ENCODE peak calls at places on chromosomes 3 and 15, in four cellular contexts. D, P, C and B are unnamed samples.

GRCh38 chr3:13650210-13651056 is 101.5 kb downstream of the FBLN2 start:
- DNase-seq in C (peak; percentile 96), D (peak; percentile 82), P (peak; percentile 46), B (peak; percentile 97)

GRCh38 chr3:140167600-140168281 is 232.8 kb downstream of the CLSTN2 start:
- DNase-seq in C (no peak), D (no peak), P (no peak), B (no peak)

GRCh38 chr3:31196881-31197364 is 302.5 kb upstream of the GADL1 start:
- DNase-seq in D (no peak), P (no peak), C (no peak), B (no peak)

GRCh38 chr3:112848196-112848595 is 1.5 kb upstream of the CD200R1L start:
- DNase-seq in C (no peak), P (no peak), D (no peak), B (no peak)

GRCh38 chr15:78033864-78034263 is 43.6 kb downstream of the TBC1D2B start:
- DNase-seq in P (no peak), C (no peak), D (no peak), B (no peak)

GRCh38 chr15:34837246-34838016 is 42.1 kb upstream of the ACTC1 start:
- DNase-seq in D (peak; percentile 55), P (no peak), C (peak; percentile 19), B (no peak)

GRCh38 chr15:47987908-47988532 is 132.8 kb upstream of the SLC24A5 start:
- DNase-seq in P (peak; percentile 35), C (no peak), D (peak; percentile 53), B (no peak)

GRCh38 chr3:129481783-129482332 is 41.8 kb downstream of the IFT122 start:
- DNase-seq in P (no peak), C (peak; percentile 24), D (no peak), B (no peak)

GRCh38 chr15:90603893-90604292 is 74.2 kb downstream of the CRTC3 start:
- DNase-seq in C (no peak), P (no peak), D (peak; percentile 47), B (no peak)

GRCh38 chr3:94063497-94064119 is 747 bp downstream of the NSUN3 start:
- DNase-seq in C (no peak), D (no peak), P (peak; percentile 12), B (no peak)

GRCh38 chr15:90610220-90610619 is 80.5 kb downstream of the CRTC3 start:
- DNase-seq in C (no peak), P (no peak), D (no peak), B (no peak)

GRCh38 chr15:74201656-74202420 is 749 bp downstream of the STRA6 start:
- DNase-seq in P (no peak), D (peak; percentile 28), C (no peak), B (no peak)

GRCh38 chr3:114417682-114418081 is 123.9 kb downstream of the TIGIT start:
- DNase-seq in C (no peak), P (no peak), D (no peak), B (no peak)

GRCh38 chr3:9036327-9037112 is 73.2 kb upstream of the RAD18 start:
- DNase-seq in D (no peak), C (no peak), P (no peak), B (no peak)

GRCh38 chr3:71754610-71755253 is 1.1 kb downstream of the GPR27 start:
- DNase-seq in D (no peak), P (no peak), C (no peak), B (peak; percentile 29)

GRCh38 chr3:52090131-52090548 is 33.8 kb upstream of the DUSP7 start:
- DNase-seq in C (no peak), D (no peak), P (no peak), B (no peak)

GRCh38 chr3:17634201-17634600 is 108.2 kb downstream of the TBC1D5 start:
- DNase-seq in P (no peak), D (no peak), C (no peak), B (no peak)

GRCh38 chr15:83365370-83365938 is 81.0 kb upstream of the BNC1 start:
- DNase-seq in P (no peak), D (peak; percentile 32), C (no peak), B (peak; percentile 67)

GRCh38 chr15:91193059-91193715 is 93.1 kb downstream of the SV2B start:
- DNase-seq in C (no peak), D (no peak), P (no peak), B (no peak)

GRCh38 chr15:63950911-63951481 is 95.3 kb downstream of the DAPK2 start:
- DNase-seq in P (no peak), D (no peak), C (no peak), B (no peak)

GRCh38 chr3:186042521-186043202 is 66.2 kb downstream of the ETV5 start:
- DNase-seq in P (no peak), D (no peak), C (no peak), B (no peak)

GRCh38 chr3:106609666-106610301 is 741.0 kb upstream of the CBLB start:
- DNase-seq in D (peak; percentile 76), P (peak; percentile 41), C (peak; percentile 7), B (peak; percentile 54)

GRCh38 chr3:23474580-23475357 is 271.6 kb downstream of the UBE2E2 start:
- DNase-seq in C (no peak), D (no peak), P (no peak), B (no peak)

GRCh38 chr3:39103324-39103693 is 4.1 kb downstream of the GORASP1 start:
- DNase-seq in D (no peak), P (no peak), C (peak; percentile 44), B (no peak)

GRCh38 chr3:177878192-177878591 is 658.0 kb upstream of the KCNMB2 start:
- DNase-seq in P (no peak), D (no peak), C (no peak), B (no peak)

GRCh38 chr3:186247821-186248814 is 113.9 kb downstream of the DGKG start:
- DNase-seq in P (no peak), C (no peak), D (no peak), B (no peak)

GRCh38 chr3:144128117-144128892 is 156.7 kb downstream of the DIPK2A start:
- DNase-seq in C (no peak), D (no peak), P (no peak), B (no peak)

GRCh38 chr3:144127014-144127413 is 155.4 kb downstream of the DIPK2A start:
- DNase-seq in D (no peak), C (no peak), P (no peak), B (no peak)

GRCh38 chr3:144127700-144128099 is 156.1 kb downstream of the DIPK2A start:
- DNase-seq in P (no peak), C (no peak), D (no peak), B (no peak)

DNA sequence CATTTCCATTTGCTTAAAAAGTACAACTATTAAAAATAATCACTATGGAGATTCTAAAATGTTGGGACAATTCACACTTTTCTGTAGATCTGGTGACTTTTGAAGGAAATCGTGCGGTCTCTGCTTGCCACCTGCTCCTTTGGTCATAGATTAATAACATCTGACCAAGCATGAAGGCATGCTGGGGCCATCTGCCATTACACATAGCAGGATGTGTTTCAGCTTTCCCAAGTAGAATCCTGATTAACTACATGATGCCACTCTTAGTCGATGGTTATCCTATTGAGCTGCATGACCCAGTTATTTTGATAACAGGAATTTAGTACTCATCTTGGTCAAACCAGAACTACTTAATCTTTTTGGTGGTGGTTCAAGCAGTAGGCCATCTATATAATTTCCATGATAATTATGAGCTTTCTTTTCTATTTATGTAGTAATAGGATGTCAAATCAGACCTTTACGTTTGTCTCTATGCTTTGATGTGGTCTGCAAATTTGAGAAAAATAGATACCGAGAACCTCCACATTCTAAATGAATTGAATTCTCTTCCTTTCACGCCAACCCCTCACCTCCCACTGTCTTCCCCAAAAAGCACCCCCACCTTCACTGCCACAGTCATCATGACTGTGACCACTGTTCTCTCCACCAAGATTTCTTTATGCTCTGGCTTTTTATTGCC is 158.1 kb downstream of the DIPK2A start:
- DNase-seq in C (no peak), D (no peak), P (no peak), B (no peak)
- TF ChIP-seq NR3C1 in C (no peak), D (no peak), P (no peak), B (no peak)

GRCh38 chr15:84839714-84840113 is 22.6 kb downstream of the ALPK3 start:
- DNase-seq in D (no peak), P (no peak), C (no peak), B (no peak)

GRCh38 chr15:84840255-84840654 is 23.1 kb downstream of the ALPK3 start:
- DNase-seq in D (no peak), C (no peak), P (no peak), B (no peak)

GRCh38 chr15:84842781-84843180 is 25.6 kb downstream of the ALPK3 start:
- DNase-seq in D (no peak), P (no peak), C (no peak), B (no peak)

GRCh38 chr15:84836859-84837258 is 19.7 kb downstream of the ALPK3 start:
- DNase-seq in D (no peak), C (no peak), P (no peak), B (no peak)

GRCh38 chr15:84840741-84841429 is 23.7 kb downstream of the ALPK3 start:
- DNase-seq in C (no peak), P (peak; percentile 51), D (peak; percentile 73), B (no peak)
- TF ChIP-seq NR3C1 in C (no peak), P (no peak), D (no peak), B (no peak)

GRCh38 chr3:89851974-89852621 is 744.7 kb downstream of the EPHA3 start:
- DNase-seq in P (peak; percentile 36), C (no peak), D (peak; percentile 1), B (peak; percentile 86)
- TF ChIP-seq NR3C1 in P (no peak), C (no peak), D (no peak), B (no peak)

DNA sequence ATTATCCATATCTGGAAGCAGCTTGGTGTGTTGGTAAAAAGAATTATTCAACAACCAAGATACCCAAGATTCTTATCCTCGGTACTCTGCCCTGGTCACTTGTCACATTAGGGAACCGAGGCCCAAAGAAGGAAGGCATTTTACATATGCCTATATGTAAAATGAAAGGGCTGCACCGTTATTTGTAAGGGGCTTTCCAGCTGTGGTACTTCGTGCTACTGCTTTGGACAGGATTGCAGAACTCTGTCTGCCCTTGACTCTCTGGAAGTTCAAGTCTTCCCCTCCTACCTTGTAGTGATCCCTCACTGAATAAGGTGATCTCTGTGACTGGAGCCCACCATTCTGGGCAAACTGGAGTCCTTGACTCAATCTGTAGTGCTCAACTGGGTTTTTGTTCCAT is 198.9 kb upstream of the TOPAZ1 start:
- DNase-seq in D (no peak), C (no peak), P (no peak), B (no peak)
- TF ChIP-seq NR3C1 in D (no peak), C (no peak), P (no peak), B (no peak)

GRCh38 chr15:39207532-39208115 is 373.3 kb upstream of the THBS1 start:
- DNase-seq in C (no peak), P (no peak), D (no peak), B (no peak)
- TF ChIP-seq NR3C1 in C (no peak), P (no peak), D (no peak), B (no peak)

GRCh38 chr3:12490547-12490946 is 6.3 kb downstream of the TSEN2 start:
- DNase-seq in C (no peak), D (no peak), P (no peak), B (no peak)
- TF ChIP-seq NR3C1 in C (no peak), D (no peak), P (no peak), B (no peak)

DNA sequence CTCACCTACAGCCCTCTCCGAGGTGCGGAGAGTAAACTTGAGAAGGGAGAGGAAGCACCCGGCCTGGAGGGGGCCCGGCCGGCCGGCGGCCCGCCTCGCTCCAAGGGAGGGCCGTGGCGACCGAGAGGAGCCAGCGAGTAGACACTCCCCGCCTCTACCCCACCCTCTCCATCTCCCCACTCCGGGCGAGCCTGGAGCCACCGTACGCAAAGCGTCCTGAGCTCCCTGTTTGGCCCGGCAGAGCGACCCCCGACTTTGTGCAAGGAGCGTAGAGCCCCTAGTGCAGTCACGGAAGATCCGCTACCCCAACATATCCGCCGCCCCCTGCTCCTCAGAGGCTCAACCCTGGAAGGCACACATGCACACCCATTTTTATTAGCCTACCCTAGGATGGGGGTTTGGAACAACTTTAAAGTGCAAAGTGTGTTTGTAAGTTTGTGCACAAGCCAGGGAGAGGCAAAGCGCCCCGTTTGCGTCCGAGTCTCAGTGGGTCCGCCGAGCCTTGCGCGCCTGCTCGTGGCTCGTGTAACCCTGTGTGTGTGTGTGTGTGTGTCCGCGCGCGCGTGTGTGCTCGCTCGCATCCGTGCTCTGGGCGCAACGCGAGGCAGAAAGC is 508 bp upstream of the SMAD6 start:
- DNase-seq in D (peak; percentile 82), P (peak; percentile 42), C (no peak), B (peak; percentile 56)
- TF ChIP-seq NR3C1 in D (no peak), P (no peak), C (no peak), B (no peak)